ENCODE peak calls at places on chromosomes 11 and 22, in nine cellular contexts. L is hippocampal formation; A is HFF-Myc; S is NCI-H1436; H is fibroblast of mammary gland; Q is CD4-positive, CD25-positive, alpha-beta regulatory T cell; Y is activated CD4-positive, alpha-beta T cell treated with anti-CD3 and anti-CD28 coated beads for 4 hours; D is NAMALWA; M is putamen. E is an unnamed sample.

GRCh38 chr11:134266841-134267251 is 9.3 kb upstream of the GLB1L3 start:
- DNase-seq in M (no peak), Y (no peak), H (peak; percentile 82), Q (no peak), A (no peak), S (no peak), D (no peak), L (no peak), E (peak; percentile 75)

GRCh38 chr22:29751139-29751538 is 15.7 kb downstream of the ZMAT5 start:
- DNase-seq in Y (no peak), L (no peak), D (no peak), Q (peak; percentile 72), M (no peak), S (no peak), H (no peak), A (no peak), E (no peak)

GRCh38 chr11:56543739-56544138 is 682 bp upstream of the OR5M11 start:
- DNase-seq in D (no peak), S (no peak), Q (no peak), M (no peak), A (no peak), Y (no peak), H (no peak), L (no peak), E (no peak)

GRCh38 chr11:396948-397548 is 3.0 kb downstream of the PKP3 start:
- DNase-seq in H (peak; percentile 59), S (no peak), L (no peak), Q (peak; percentile 61), D (peak; percentile 75), Y (no peak), M (no peak), A (no peak), E (peak; percentile 67)

GRCh38 chr11:115291391-115291744 is 212.8 kb downstream of the CADM1 start:
- DNase-seq in A (no peak), H (no peak), S (no peak), L (no peak), Y (no peak), D (no peak), Q (no peak), M (no peak), E (no peak)

GRCh38 chr11:75578977-75579376 is 16.9 kb downstream of the SERPINH1 start:
- DNase-seq in M (no peak), D (no peak), S (no peak), A (no peak), L (no peak), Q (no peak), H (no peak), Y (no peak), E (no peak)

GRCh38 chr22:44430716-44431115 is 67.3 kb downstream of the RTL6 start:
- DNase-seq in M (no peak), A (no peak), H (no peak), D (no peak), Q (no peak), L (no peak), S (no peak), Y (no peak), E (no peak)

GRCh38 chr11:123707606-123708205 is 33.8 kb downstream of the ZNF202 start:
- DNase-seq in L (peak; percentile 41), H (peak; percentile 69), A (peak; percentile 51), M (peak; percentile 37), Y (peak; percentile 36), S (peak; percentile 65), Q (peak; percentile 53), D (peak; percentile 68), E (peak; percentile 59)

GRCh38 chr11:124891390-124891861 is 6.2 kb downstream of the ROBO4 start:
- DNase-seq in A (no peak), M (no peak), Y (no peak), D (no peak), L (no peak), Q (no peak), S (no peak), H (no peak), E (no peak)

GRCh38 chr11:76861490-76861953 is 804 bp downstream of the ACER3 start:
- DNase-seq in A (no peak), D (peak; percentile 27), S (no peak), L (no peak), M (no peak), Q (peak; percentile 6), Y (no peak), H (no peak), E (no peak)

GRCh38 chr11:69249641-69250502 is 44.1 kb upstream of the MYEOV start:
- DNase-seq in D (no peak), S (no peak), Q (no peak), A (no peak), M (no peak), H (peak; percentile 8), Y (no peak), L (no peak), E (no peak)

GRCh38 chr11:2690261-2690575 is 9.6 kb downstream of the KCNQ1OT1 start:
- DNase-seq in Y (no peak), H (no peak), Q (no peak), M (no peak), D (no peak), S (no peak), L (no peak), A (no peak), E (no peak)

GRCh38 chr11:69483696-69484426 is 2.4 kb downstream of the LINC01488 start:
- DNase-seq in M (no peak), D (no peak), A (no peak), Q (no peak), S (no peak), L (no peak), Y (no peak), H (no peak), E (no peak)

GRCh38 chr11:36509265-36509664 is 807 bp downstream of the TRAF6 start:
- DNase-seq in Q (peak; percentile 30), A (no peak), Y (peak; percentile 45), L (no peak), S (no peak), H (peak; percentile 24), D (peak; percentile 33), M (peak; percentile 24), E (peak; percentile 24)

GRCh38 chr22:49380828-49381114 is 446.9 kb downstream of the BRD1 start:
- DNase-seq in A (no peak), M (no peak), S (no peak), H (no peak), Q (no peak), L (no peak), D (no peak), Y (no peak), E (no peak)

GRCh38 chr22:43554259-43554636 is 142.4 kb downstream of the MPPED1 start:
- DNase-seq in M (no peak), A (no peak), Q (no peak), Y (no peak), S (no peak), L (no peak), H (no peak), D (no peak), E (no peak)

GRCh38 chr11:132278801-132279574 is 908.6 kb downstream of the NTM start:
- DNase-seq in M (no peak), L (no peak), Q (peak; percentile 1), D (peak; percentile 41), S (peak; percentile 4), H (peak; percentile 7), A (peak; percentile 2), Y (no peak), E (peak; percentile 71)

GRCh38 chr11:75193271-75193670 is 42.4 kb downstream of the SLCO2B1 start:
- DNase-seq in Y (no peak), Q (no peak), M (no peak), H (no peak), L (no peak), S (no peak), D (no peak), A (no peak), E (no peak)

GRCh38 chr11:88849368-88849767 is 216.4 kb downstream of the GRM5 start:
- DNase-seq in M (no peak), H (peak; percentile 78), Y (no peak), A (no peak), D (no peak), L (no peak), S (no peak), Q (no peak), E (no peak)

GRCh38 chr22:37163618-37164534 is 14.2 kb upstream of the IL2RB start:
- DNase-seq in S (no peak), A (no peak), H (no peak), Y (no peak), L (no peak), D (no peak), Q (peak; percentile 67), M (no peak), E (no peak)

GRCh38 chr11:8060801-8061554 is 20.0 kb upstream of the TUB start:
- DNase-seq in Q (no peak), S (no peak), Y (no peak), M (no peak), A (no peak), H (peak; percentile 97), D (no peak), L (no peak), E (no peak)

GRCh38 chr11:92308366-92308765 is 83.7 kb downstream of the FAT3 start:
- DNase-seq in Q (no peak), H (no peak), A (no peak), Y (no peak), S (no peak), M (no peak), D (no peak), L (no peak), E (no peak)

GRCh38 chr11:117045956-117046355 is 52.3 kb downstream of the SIK3 start:
- DNase-seq in A (no peak), Y (no peak), H (peak; percentile 77), S (no peak), M (peak; percentile 95), D (no peak), Q (no peak), L (peak; percentile 94), E (peak; percentile 17)

GRCh38 chr11:111327908-111328624 is 29.7 kb downstream of the POU2AF3 start:
- DNase-seq in D (no peak), M (no peak), A (no peak), Y (no peak), Q (no peak), S (no peak), L (no peak), H (no peak), E (peak; percentile 68)

GRCh38 chr22:31650391-31650790 is 11.6 kb downstream of the PISD start:
- DNase-seq in M (no peak), L (no peak), D (peak; percentile 41), A (no peak), H (peak; percentile 85), Y (no peak), Q (no peak), S (no peak), E (peak; percentile 51)

GRCh38 chr11:59918987-59919589 is 19.1 kb upstream of the OOSP1 start:
- DNase-seq in Q (peak; percentile 50), S (no peak), Y (no peak), M (no peak), D (peak; percentile 69), H (peak; percentile 23), L (no peak), A (no peak), E (peak; percentile 42)

GRCh38 chr11:75476716-75477613 is 44.0 kb upstream of the KLHL35 start:
- DNase-seq in L (no peak), S (no peak), D (no peak), M (no peak), A (no peak), Q (no peak), Y (no peak), H (no peak), E (no peak)

GRCh38 chr22:36986242-36986821 is 32.9 kb downstream of the TST start:
- DNase-seq in M (no peak), A (no peak), L (no peak), Y (peak; percentile 7), H (peak; percentile 26), S (no peak), D (peak; percentile 62), Q (peak; percentile 46), E (no peak)

GRCh38 chr11:2071748-2072385 is 67.3 kb downstream of the IGF2 start:
- DNase-seq in D (no peak), L (no peak), M (no peak), Q (no peak), A (no peak), S (no peak), H (no peak), Y (no peak), E (no peak)

GRCh38 chr11:96319901-96320656 is 22.9 kb downstream of the MAML2 start:
- DNase-seq in D (no peak), M (no peak), H (no peak), S (no peak), Y (no peak), Q (no peak), A (no peak), L (no peak), E (no peak)

GRCh38 chr11:77027275-77027674 is 6.9 kb upstream of the B3GNT6 start:
- DNase-seq in H (peak; percentile 50), D (no peak), M (no peak), Y (no peak), L (no peak), Q (no peak), A (no peak), S (no peak), E (no peak)

E was measured in RPMI7951.